ENCODE peak calls at places on chromosomes 1 and 21, in six cellular contexts. K, N, H, S, Z and A are unnamed samples.

GRCh38 chr1:1106510-1107221 is 9.2 kb downstream of the C1orf159 start:
- DNase-seq in K (no peak), N (no peak), H (no peak), S (no peak), Z (peak), A (no peak)

GRCh38 chr1:12434174-12434573 is 183.8 kb downstream of the DHRS3 start:
- DNase-seq in K (peak), N (peak), H (peak), S (peak), Z (no peak), A (peak)

GRCh38 chr1:199982606-199983005 is 44.9 kb upstream of the NR5A2 start:
- DNase-seq in K (no peak), N (no peak), H (no peak), S (no peak), Z (no peak), A (no peak)

GRCh38 chr1:171292799-171293198 is 21.2 kb upstream of the FMO4 start:
- DNase-seq in K (peak), N (peak), H (peak), S (peak), Z (no peak), A (no peak)

GRCh38 chr1:150575072-150575489 is 4.3 kb downstream of the MCL1 start:
- DNase-seq in K (no peak), N (no peak), H (no peak), S (no peak), Z (no peak), A (no peak)

GRCh38 chr1:26327956-26328362 is 10.2 kb downstream of the CD52 start:
- DNase-seq in K (no peak), N (no peak), H (no peak), S (no peak), Z (no peak), A (peak)

GRCh38 chr1:32861904-32862698 is 8.6 kb downstream of the FNDC5 start:
- DNase-seq in K (no peak), N (no peak), H (peak), S (peak), Z (no peak), A (no peak)

GRCh38 chr1:105608713-105609112 is 1447.8 kb upstream of the PRMT6 start:
- DNase-seq in K (peak), N (no peak), H (no peak), S (no peak), Z (no peak), A (peak)

GRCh38 chr1:230365723-230366307 is 60.3 kb downstream of the PGBD5 start:
- DNase-seq in K (no peak), N (no peak), H (no peak), S (no peak), Z (no peak), A (no peak)

GRCh38 chr1:191096405-191096804 is 618.7 kb upstream of the BRINP3 start:
- DNase-seq in K (no peak), N (no peak), H (no peak), S (no peak), Z (no peak), A (no peak)

GRCh38 chr1:214902636-214903320 is 179.8 kb upstream of the KCNK2 start:
- DNase-seq in K (peak), N (peak), H (no peak), S (peak), Z (no peak), A (peak)

GRCh38 chr1:168504064-168504837 is 39.5 kb downstream of the XCL2 start:
- DNase-seq in K (peak), N (no peak), H (peak), S (peak), Z (no peak), A (peak)

GRCh38 chr21:45864436-45864835 is 117.1 kb upstream of the COL6A1 start:
- DNase-seq in K (peak), N (no peak), H (no peak), S (peak), Z (no peak), A (no peak)

GRCh38 chr1:102896771-102897170 is 211.6 kb downstream of the COL11A1 start:
- DNase-seq in K (no peak), N (no peak), H (no peak), S (no peak), Z (no peak), A (no peak)

GRCh38 chr1:93839307-93839706 is 39.7 kb downstream of the DNTTIP2 start:
- DNase-seq in K (peak), N (no peak), H (peak), S (peak), Z (no peak), A (peak)

GRCh38 chr1:58721247-58721820 is 21.5 kb upstream of the MYSM1 start:
- DNase-seq in K (no peak), N (no peak), H (no peak), S (no peak), Z (no peak), A (peak)

GRCh38 chr1:147840909-147841308 is 61.7 kb upstream of the GJA8 start:
- DNase-seq in K (peak), N (no peak), H (no peak), S (peak), Z (no peak), A (no peak)

GRCh38 chr1:22031214-22031962 is 21.1 kb upstream of the CDC42 start:
- DNase-seq in K (no peak), N (no peak), H (no peak), S (no peak), Z (no peak), A (no peak)

GRCh38 chr1:30727796-30728195 is 4.4 kb upstream of the MATN1 start:
- DNase-seq in K (peak), N (peak), H (no peak), S (peak), Z (no peak), A (peak)

GRCh38 chr1:212916395-212917133 is 33.8 kb upstream of the VASH2 start:
- DNase-seq in K (peak), N (no peak), H (no peak), S (peak), Z (peak), A (peak)

GRCh38 chr1:73761559-73761958 is 436.4 kb downstream of the LRRIQ3 start:
- DNase-seq in K (no peak), N (no peak), H (no peak), S (no peak), Z (no peak), A (peak)

GRCh38 chr1:29962356-29962755 is 726.0 kb downstream of the PTPRU start:
- DNase-seq in K (no peak), N (no peak), H (no peak), S (no peak), Z (no peak), A (no peak)

GRCh38 chr1:215891266-215891665 is 324.2 kb downstream of the KCTD3 start:
- DNase-seq in K (no peak), N (no peak), H (no peak), S (peak), Z (no peak), A (no peak)

GRCh38 chr1:42340093-42340492 is 5.1 kb upstream of the FOXJ3 start:
- DNase-seq in K (peak), N (no peak), H (no peak), S (peak), Z (no peak), A (peak)

GRCh38 chr1:93617670-93618488 is 63.8 kb downstream of the BCAR3 start:
- DNase-seq in K (no peak), N (no peak), H (no peak), S (no peak), Z (peak), A (no peak)

GRCh38 chr1:97832490-97832889 is 88.3 kb downstream of the DPYD start:
- DNase-seq in K (peak), N (peak), H (no peak), S (no peak), Z (no peak), A (no peak)

GRCh38 chr1:24762133-24762676 is 17.0 kb downstream of the CLIC4 start:
- DNase-seq in K (peak), N (no peak), H (no peak), S (peak), Z (no peak), A (peak)

GRCh38 chr21:37139902-37140301 is 66.8 kb downstream of the TTC3 start:
- DNase-seq in K (no peak), N (peak), H (no peak), S (peak), Z (no peak), A (no peak)

GRCh38 chr21:39137248-39138186 is 45.7 kb downstream of the PSMG1 start:
- DNase-seq in K (peak), N (no peak), H (peak), S (peak), Z (no peak), A (peak)

GRCh38 chr1:203754455-203754864 is 10.5 kb upstream of the LAX1 start:
- DNase-seq in K (no peak), N (no peak), H (no peak), S (no peak), Z (no peak), A (peak)

GRCh38 chr1:227459977-227460376 is 103.4 kb upstream of the ZNF678 start:
- DNase-seq in K (no peak), N (no peak), H (no peak), S (no peak), Z (no peak), A (peak)

GRCh38 chr1:15833069-15833679 is 14.3 kb upstream of the SPEN start:
- DNase-seq in K (peak), N (no peak), H (no peak), S (no peak), Z (no peak), A (peak)

GRCh38 chr1:155329980-155330598 is 9.4 kb downstream of the RUSC1 start:
- DNase-seq in K (no peak), N (no peak), H (no peak), S (no peak), Z (no peak), A (peak)

GRCh38 chr21:33024278-33025103 is 1.2 kb upstream of the OLIG2 start:
- DNase-seq in K (no peak), N (no peak), H (no peak), S (no peak), Z (no peak), A (no peak)

GRCh38 chr1:160169553-160170399 is 18.4 kb downstream of the ATP1A4 start:
- DNase-seq in K (no peak), N (peak), H (no peak), S (no peak), Z (no peak), A (no peak)

GRCh38 chr1:95084317-95085176 is 11.8 kb upstream of the ALG14 start:
- DNase-seq in K (peak), N (no peak), H (no peak), S (peak), Z (no peak), A (peak)

GRCh38 chr1:234231061-234231892 is 142.0 kb upstream of the COA6 start:
- DNase-seq in K (no peak), N (no peak), H (no peak), S (no peak), Z (no peak), A (no peak)
- TF ChIP-seq CTCF in K (no peak), N (no peak), H (peak), S (no peak), Z (no peak), A (peak)

DNA sequence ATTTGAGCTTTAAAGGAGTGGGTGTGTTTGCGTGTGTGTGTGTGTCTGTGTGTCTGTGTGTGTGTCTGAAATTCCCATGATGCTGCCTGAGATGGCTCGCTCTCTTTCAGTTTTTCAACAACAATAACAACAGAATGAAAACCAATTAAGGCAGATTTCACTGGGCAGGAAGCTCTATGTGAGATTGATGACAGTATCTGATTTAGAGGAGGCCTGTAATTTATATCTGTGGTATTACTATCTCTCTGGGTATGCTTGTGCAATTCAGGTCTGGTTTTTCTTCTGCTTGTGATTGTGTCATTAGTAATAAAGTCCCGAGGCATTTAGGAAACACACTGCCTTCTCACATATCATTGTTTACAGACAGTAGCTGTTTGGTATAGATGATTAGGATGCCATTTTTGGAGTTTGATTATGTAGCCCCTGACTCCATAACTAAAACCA is 85.9 kb upstream of the ZNF326 start:
- DNase-seq in K (peak), N (no peak), H (peak), S (peak), Z (no peak), A (peak)
- H3K4me3 ChIP-seq in K (no peak), N (no peak), H (no peak), S (no peak), Z (no peak), A (no peak)

GRCh38 chr1:50417487-50417886 is 5.8 kb downstream of the DMRTA2 start:
- DNase-seq in K (no peak), N (no peak), H (no peak), S (no peak), Z (no peak), A (no peak)

GRCh38 chr1:50414853-50415234 is 8.4 kb downstream of the DMRTA2 start:
- DNase-seq in K (no peak), N (no peak), H (no peak), S (no peak), Z (no peak), A (no peak)

GRCh38 chr1:50416553-50417453 is 6.4 kb downstream of the DMRTA2 start:
- DNase-seq in K (no peak), N (no peak), H (no peak), S (no peak), Z (no peak), A (no peak)

GRCh38 chr1:50416150-50416527 is 7.1 kb downstream of the DMRTA2 start:
- DNase-seq in K (no peak), N (no peak), H (no peak), S (no peak), Z (no peak), A (no peak)

DNA sequence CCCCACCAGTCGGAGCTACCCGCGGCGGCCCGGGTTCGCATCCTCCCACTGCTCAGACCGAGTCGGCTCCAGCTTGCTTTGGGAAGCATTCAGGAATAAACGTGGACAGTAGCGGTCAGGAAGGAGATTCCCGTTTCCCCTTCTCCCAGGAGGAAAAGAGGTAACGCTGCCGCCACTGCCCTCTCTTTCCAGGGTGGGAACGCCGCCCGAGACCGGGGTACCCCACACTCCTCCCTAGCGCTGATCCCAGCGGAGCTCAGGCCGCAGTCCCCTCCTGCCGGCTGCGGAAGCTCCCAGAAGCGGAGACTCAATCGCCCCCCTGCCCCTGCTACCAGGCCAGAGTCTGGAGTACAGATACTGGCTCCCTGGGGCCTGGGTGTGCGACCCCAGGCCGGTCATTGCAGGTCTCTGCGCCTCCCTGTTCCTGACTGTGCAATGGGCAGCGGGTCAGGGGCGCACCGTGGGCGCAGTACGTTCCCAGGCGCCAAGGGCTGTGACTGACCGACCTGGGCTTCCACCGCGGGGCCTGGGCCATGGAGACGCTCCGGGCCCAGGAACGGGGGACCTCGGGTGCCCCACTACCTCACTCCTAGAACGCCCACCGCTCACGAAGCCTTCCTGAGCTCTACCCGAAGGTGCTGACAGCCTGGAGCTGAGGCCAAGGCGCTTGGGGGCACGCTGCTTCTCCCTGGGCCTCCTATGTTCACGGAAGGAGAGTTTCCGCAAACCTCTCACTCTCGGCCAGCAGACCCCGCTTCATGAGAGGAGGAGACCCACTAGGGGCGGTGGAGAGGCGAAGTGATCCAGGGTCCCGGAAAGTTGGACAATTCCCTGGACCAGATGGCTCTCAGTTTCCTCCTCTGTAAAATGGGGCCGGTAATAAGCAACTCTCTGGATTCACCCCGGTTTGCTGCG is 7.8 kb downstream of the DMRTA2 start:
- DNase-seq in K (no peak), N (no peak), H (no peak), S (no peak), Z (no peak), A (no peak)
- TF ChIP-seq CTCF in K (no peak), N (no peak), H (no peak), S (no peak), Z (no peak), A (no peak)

GRCh38 chr1:18926315-18927081 is 24.1 kb upstream of the ALDH4A1 start:
- DNase-seq in K (peak), N (no peak), H (no peak), S (peak), Z (no peak), A (peak)
- H3K4me3 ChIP-seq in K (no peak), N (no peak), H (no peak), S (no peak), Z (no peak), A (no peak)

GRCh38 chr1:67766117-67766978 is 66.9 kb downstream of the GNG12 start:
- DNase-seq in K (peak), N (peak), H (no peak), S (peak), Z (no peak), A (peak)
- TF ChIP-seq CTCF in K (peak), N (peak), H (peak), S (peak), Z (peak), A (peak)

DNA sequence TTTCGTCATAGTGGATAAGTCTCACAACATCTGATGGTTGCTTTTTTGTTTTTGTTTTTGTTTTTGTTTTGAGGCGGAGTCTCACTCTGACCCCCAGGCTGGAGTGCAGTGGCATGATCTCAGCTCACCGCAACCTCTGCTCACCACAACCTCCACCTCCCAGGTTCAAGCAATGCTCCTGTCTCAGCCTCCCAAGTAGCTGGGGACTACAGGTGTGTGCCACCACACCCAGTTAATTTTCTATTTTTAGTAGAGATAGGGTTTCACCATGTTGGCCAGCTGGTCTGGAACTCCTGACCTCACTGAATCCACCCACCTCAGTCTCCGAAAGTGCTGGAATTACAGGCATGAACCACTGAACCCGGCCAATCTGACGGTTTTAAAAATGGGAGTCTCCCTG is 109.2 kb downstream of the RERE start:
- DNase-seq in K (no peak), N (no peak), H (no peak), S (no peak), Z (no peak), A (no peak)
- H3K4me3 ChIP-seq in K (no peak), N (no peak), H (no peak), S (no peak), Z (no peak), A (no peak)

GRCh38 chr1:35454616-35455015 is 102.6 kb downstream of the KIAA0319L start:
- DNase-seq in K (peak), N (no peak), H (peak), S (peak), Z (no peak), A (peak)
- TF ChIP-seq CTCF in K (peak), N (peak), H (peak), S (peak), Z (no peak), A (peak)

DNA sequence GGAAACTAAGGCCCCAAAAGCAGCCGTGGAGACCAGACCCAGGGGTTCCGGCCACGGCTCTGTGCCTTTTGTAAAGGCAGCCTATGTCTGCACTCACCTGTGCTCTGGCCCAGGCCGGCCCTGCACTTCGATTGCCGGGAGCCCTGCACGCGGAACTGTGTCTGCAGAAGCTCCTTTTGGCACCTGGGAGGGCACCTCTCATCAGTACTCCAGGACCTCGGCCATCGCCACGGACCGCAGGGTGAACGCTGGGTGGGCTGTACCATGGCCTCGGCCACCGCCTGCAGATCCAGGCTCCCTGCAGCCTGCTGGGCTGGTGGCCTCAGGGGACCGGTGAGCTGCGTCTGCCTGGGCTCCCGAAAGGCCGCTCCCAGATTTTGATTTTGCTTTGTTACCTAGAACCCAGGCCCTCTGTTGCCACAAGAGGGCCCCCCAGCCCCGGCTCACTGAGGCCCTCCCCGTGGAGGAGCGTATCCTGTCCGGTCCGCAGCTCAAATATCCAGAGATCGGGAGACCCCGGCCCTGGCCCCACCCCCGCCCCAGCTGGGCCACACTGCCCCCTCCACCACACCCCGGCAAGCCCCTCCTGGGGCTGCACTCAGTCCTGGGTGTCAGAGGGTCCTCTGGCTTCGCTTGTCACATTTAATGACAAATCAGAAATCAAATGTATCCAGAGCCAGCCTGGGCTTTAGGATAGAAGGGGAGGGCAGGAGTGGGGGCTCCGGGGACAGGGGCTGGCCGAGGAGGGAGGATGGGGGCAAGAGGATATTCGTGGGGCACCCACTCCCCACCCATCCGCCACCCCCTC is 60.2 kb upstream of the PDE9A start:
- DNase-seq in K (peak), N (peak), H (no peak), S (peak), Z (peak), A (peak)
- H3K4me3 ChIP-seq in K (no peak), N (no peak), H (no peak), S (no peak), Z (no peak), A (no peak)